ENCODE peak calls at places on chromosomes 6 and 20, in seven cellular contexts. F, R, O, N, E, A and U are unnamed samples.

GRCh38 chr6:139145661-139146060 is 10.8 kb downstream of the HECA start:
- DNase-seq in F (no peak), R (no peak), O (no peak), N (no peak), E (no peak), A (no peak), U (no peak)

GRCh38 chr20:18019068-18019467 is 38.6 kb downstream of the OVOL2 start:
- DNase-seq in F (no peak), R (peak), O (peak), N (no peak), E (no peak), A (no peak), U (no peak)

GRCh38 chr20:5881714-5882113 is 68.6 kb downstream of the TRMT6 start:
- DNase-seq in F (no peak), R (no peak), O (no peak), N (no peak), E (no peak), A (no peak), U (no peak)

GRCh38 chr6:89081129-89081422 is 525 bp downstream of the PNRC1 start:
- DNase-seq in F (no peak), R (no peak), O (no peak), N (no peak), E (no peak), A (no peak), U (no peak)

GRCh38 chr20:56453347-56453746 is 15.1 kb upstream of the RTF2 start:
- DNase-seq in F (no peak), R (no peak), O (peak), N (no peak), E (no peak), A (no peak), U (no peak)

GRCh38 chr20:25250508-25250907 is 2.6 kb downstream of the PYGB start:
- DNase-seq in F (no peak), R (peak), O (no peak), N (no peak), E (no peak), A (no peak), U (no peak)

GRCh38 chr6:150078788-150079187 is 9.9 kb upstream of the ULBP3 start:
- DNase-seq in F (no peak), R (no peak), O (no peak), N (no peak), E (no peak), A (no peak), U (no peak)

GRCh38 chr20:60572991-60573390 is 614.8 kb downstream of the CDH26 start:
- DNase-seq in F (no peak), R (peak), O (no peak), N (no peak), E (no peak), A (no peak), U (no peak)

GRCh38 chr20:5150226-5151076 is 23.6 kb downstream of the CDS2 start:
- DNase-seq in F (no peak), R (peak), O (no peak), N (no peak), E (no peak), A (no peak), U (no peak)

GRCh38 chr6:159693894-159694545 is 979 bp upstream of the SOD2 start:
- DNase-seq in F (no peak), R (peak), O (peak), N (no peak), E (peak), A (no peak), U (no peak)

GRCh38 chr6:87078983-87079616 is 15.8 kb downstream of the CGA start:
- DNase-seq in F (peak), R (peak), O (peak), N (no peak), E (peak), A (no peak), U (peak)

GRCh38 chr20:381581-382290 is 1.2 kb downstream of the TRIB3 start:
- DNase-seq in F (peak), R (peak), O (peak), N (no peak), E (no peak), A (no peak), U (peak)

GRCh38 chr6:33696538-33697518 is 14.7 kb downstream of the UQCC2 start:
- DNase-seq in F (no peak), R (peak), O (peak), N (no peak), E (peak), A (no peak), U (no peak)

GRCh38 chr20:54476336-54476928 is 1.0 kb downstream of the DOK5 start:
- DNase-seq in F (no peak), R (peak), O (no peak), N (no peak), E (no peak), A (no peak), U (no peak)

GRCh38 chr6:16754864-16755263 is 6.4 kb downstream of the ATXN1 start:
- DNase-seq in F (no peak), R (no peak), O (no peak), N (no peak), E (no peak), A (no peak), U (no peak)

GRCh38 chr6:89140347-89141159 is 5.3 kb upstream of the PM20D2 start:
- DNase-seq in F (no peak), R (peak), O (no peak), N (no peak), E (no peak), A (no peak), U (no peak)

GRCh38 chr6:20686142-20686541 is 151.9 kb downstream of the CDKAL1 start:
- DNase-seq in F (no peak), R (no peak), O (no peak), N (no peak), E (no peak), A (no peak), U (peak)

GRCh38 chr6:28203201-28203600 is 21.9 kb upstream of the ZSCAN9 start:
- DNase-seq in F (no peak), R (no peak), O (no peak), N (no peak), E (no peak), A (no peak), U (peak)

GRCh38 chr20:24780648-24781047 is 168.4 kb upstream of the CST7 start:
- DNase-seq in F (no peak), R (no peak), O (no peak), N (no peak), E (no peak), A (no peak), U (no peak)

GRCh38 chr20:50037123-50037522 is 54.3 kb downstream of the SNAI1 start:
- DNase-seq in F (no peak), R (no peak), O (no peak), N (no peak), E (no peak), A (no peak), U (no peak)

GRCh38 chr6:37904590-37904989 is 85.1 kb downstream of the ZFAND3 start:
- DNase-seq in F (no peak), R (peak), O (no peak), N (no peak), E (no peak), A (no peak), U (no peak)

GRCh38 chr6:132932566-132932965 is 118.2 kb downstream of the RPS12 start:
- DNase-seq in F (no peak), R (peak), O (no peak), N (no peak), E (no peak), A (no peak), U (no peak)

GRCh38 chr20:5153612-5154542 is 27.1 kb downstream of the CDS2 start:
- DNase-seq in F (no peak), R (peak), O (no peak), N (no peak), E (no peak), A (no peak), U (no peak)

GRCh38 chr6:105522626-105523322 is 119.9 kb upstream of the PREP start:
- DNase-seq in F (no peak), R (peak), O (no peak), N (no peak), E (no peak), A (no peak), U (no peak)

GRCh38 chr6:135906542-135906941 is 55.0 kb downstream of the PDE7B start:
- DNase-seq in F (no peak), R (peak), O (no peak), N (no peak), E (no peak), A (no peak), U (no peak)

GRCh38 chr6:160510199-160510598 is 153.9 kb downstream of the LPA start:
- DNase-seq in F (no peak), R (peak), O (no peak), N (no peak), E (no peak), A (no peak), U (no peak)

GRCh38 chr20:52493177-52493711 is 301.7 kb upstream of the ZFP64 start:
- DNase-seq in F (no peak), R (peak), O (no peak), N (no peak), E (peak), A (no peak), U (no peak)

GRCh38 chr20:3105256-3106137 is 21.0 kb upstream of the AVP start:
- DNase-seq in F (no peak), R (no peak), O (no peak), N (no peak), E (no peak), A (no peak), U (no peak)

GRCh38 chr6:26270121-26270861 is 94.7 kb upstream of the BTN3A2 start:
- DNase-seq in F (no peak), R (no peak), O (no peak), N (no peak), E (no peak), A (no peak), U (no peak)

GRCh38 chr6:14272111-14273085 is 154.8 kb downstream of the CD83 start:
- DNase-seq in F (no peak), R (peak), O (no peak), N (no peak), E (no peak), A (no peak), U (no peak)

GRCh38 chr6:43916924-43917877 is 147.2 kb downstream of the VEGFA start:
- DNase-seq in F (no peak), R (peak), O (no peak), N (no peak), E (no peak), A (no peak), U (no peak)

GRCh38 chr20:34921436-34921835 is 34.2 kb downstream of the GSS start:
- DNase-seq in F (no peak), R (peak), O (no peak), N (no peak), E (no peak), A (no peak), U (no peak)

GRCh38 chr6:41537359-41537758 is 8.8 kb upstream of the FOXP4 start:
- DNase-seq in F (no peak), R (no peak), O (no peak), N (no peak), E (no peak), A (no peak), U (no peak)

GRCh38 chr6:111987295-111987694 is 66.6 kb upstream of the CCN6 start:
- DNase-seq in F (no peak), R (no peak), O (no peak), N (no peak), E (no peak), A (no peak), U (no peak)

GRCh38 chr20:62845818-62846527 is 15.6 kb downstream of the TCFL5 start:
- DNase-seq in F (no peak), R (no peak), O (no peak), N (no peak), E (no peak), A (no peak), U (no peak)

GRCh38 chr20:54138427-54138826 is 35.4 kb downstream of the CYP24A1 start:
- DNase-seq in F (no peak), R (no peak), O (no peak), N (no peak), E (no peak), A (no peak), U (no peak)

GRCh38 chr6:2938632-2939083 is 32.7 kb downstream of the SERPINB6 start:
- DNase-seq in F (no peak), R (no peak), O (no peak), N (no peak), E (no peak), A (no peak), U (no peak)

GRCh38 chr6:51533962-51534361 is 553.5 kb downstream of the PKHD1 start:
- DNase-seq in F (no peak), R (no peak), O (no peak), N (no peak), E (no peak), A (no peak), U (no peak)

GRCh38 chr20:57620274-57620990 is at the start of gene ZBP1:
- DNase-seq in F (no peak), R (no peak), O (peak), N (no peak), E (no peak), A (no peak), U (no peak)